ENCODE peak calls at places on chromosome 14, in eight cellular contexts. L is endodermal cell, T is adrenal gland, Z is esophagus squamous epithelium, M is kidney, A is heart right ventricle, O is uterus, F is colonic mucosa. I is an unnamed sample.

GRCh38 chr14:67514650-67515385 is 18.3 kb upstream of the PLEKHH1 start:
- DNase-seq in F (peak; percentile 52), O (peak; percentile 34), T (peak; percentile 58), A (peak; percentile 33), L (peak; percentile 77), M (peak; percentile 81), Z (no peak), I (no peak)

GRCh38 chr14:100339757-100340453 is 16.8 kb downstream of the SLC25A47 start:
- DNase-seq in M (no peak), Z (no peak), T (no peak), L (no peak), A (no peak), O (no peak), F (no peak), I (peak; percentile 20)

GRCh38 chr14:104551851-104552737 is 27.5 kb upstream of the C14orf180 start:
- DNase-seq in Z (no peak), M (peak; percentile 62), L (peak; percentile 39), A (no peak), T (no peak), O (no peak), F (no peak), I (no peak)

GRCh38 chr14:66752109-66752508 is 244.2 kb downstream of the GPHN start:
- DNase-seq in L (no peak), M (no peak), Z (no peak), O (no peak), F (no peak), T (no peak), A (no peak), I (no peak)

GRCh38 chr14:50821471-50822464 is 9.2 kb downstream of the NIN start:
- DNase-seq in O (no peak), Z (no peak), L (no peak), T (no peak), F (peak; percentile 23), M (no peak), A (peak; percentile 36), I (no peak)

GRCh38 chr14:50402965-50403364 is 6.3 kb upstream of the CDKL1 start:
- DNase-seq in T (no peak), M (no peak), L (no peak), O (no peak), A (no peak), F (no peak), Z (no peak), I (no peak)

GRCh38 chr14:33908540-33909223 is 42.2 kb downstream of the EGLN3 start:
- DNase-seq in L (no peak), M (no peak), T (no peak), O (no peak), F (peak; percentile 79), Z (no peak), A (no peak), I (no peak)

GRCh38 chr14:67623114-67623513 is 3.4 kb downstream of the ARG2 start:
- DNase-seq in L (no peak), O (no peak), Z (no peak), M (no peak), T (peak; percentile 25), F (no peak), A (no peak), I (no peak)

GRCh38 chr14:99131632-99132271 is 140.2 kb downstream of the BCL11B start:
- DNase-seq in L (peak; percentile 35), O (no peak), T (no peak), F (no peak), M (peak; percentile 56), A (no peak), Z (no peak), I (no peak)

GRCh38 chr14:32428149-32428548 is 99.1 kb downstream of the AKAP6 start:
- DNase-seq in O (no peak), Z (no peak), L (no peak), A (no peak), F (no peak), T (no peak), M (no peak), I (no peak)

GRCh38 chr14:77053046-77053841 is 24.7 kb upstream of the IRF2BPL start:
- DNase-seq in L (peak; percentile 95), A (peak; percentile 82), O (peak; percentile 77), M (peak; percentile 91), Z (no peak), T (peak; percentile 81), F (peak; percentile 72), I (peak; percentile 73)

GRCh38 chr14:64467131-64467530 is 1.8 kb downstream of the AKAP5 start:
- DNase-seq in T (no peak), A (no peak), F (no peak), O (no peak), M (no peak), L (no peak), Z (no peak), I (no peak)

GRCh38 chr14:39946796-39947195 is 514.6 kb upstream of the FBXO33 start:
- DNase-seq in O (no peak), T (no peak), M (no peak), L (peak; percentile 45), A (no peak), F (no peak), Z (no peak), I (no peak)

GRCh38 chr14:65791551-65791981 is 379.0 kb downstream of the FUT8 start:
- DNase-seq in L (peak; percentile 73), M (no peak), O (no peak), T (no peak), Z (peak; percentile 3), A (no peak), F (no peak), I (no peak)

GRCh38 chr14:63737582-63738006 is 9.7 kb upstream of the SGPP1 start:
- DNase-seq in M (no peak), O (no peak), Z (no peak), F (no peak), A (no peak), L (no peak), T (no peak), I (no peak)

GRCh38 chr14:92040431-92041040 is 677 bp upstream of the TRIP11 start:
- DNase-seq in M (no peak), O (no peak), T (peak; percentile 10), L (peak; percentile 58), A (no peak), Z (no peak), F (peak; percentile 59), I (no peak)

GRCh38 chr14:64195194-64195593 is 99.0 kb downstream of the ESR2 start:
- DNase-seq in Z (no peak), L (no peak), A (no peak), F (no peak), M (no peak), T (no peak), O (no peak), I (no peak)

GRCh38 chr14:70905316-70905715 is 1.9 kb upstream of the PCNX1 start:
- DNase-seq in F (peak; percentile 24), T (peak; percentile 68), M (no peak), L (no peak), O (peak; percentile 22), A (peak; percentile 65), Z (no peak), I (no peak)

GRCh38 chr14:45807187-45807586 is 554.2 kb upstream of the MIS18BP1 start:
- DNase-seq in L (no peak), F (no peak), T (no peak), M (no peak), A (no peak), Z (no peak), O (no peak), I (no peak)

GRCh38 chr14:73785336-73785833 is 66.2 kb upstream of the PTGR2 start:
- DNase-seq in O (peak; percentile 66), F (peak; percentile 65), A (no peak), L (peak; percentile 64), M (no peak), Z (no peak), T (peak; percentile 34), I (no peak)

GRCh38 chr14:73786632-73786941 is 65.0 kb upstream of the PTGR2 start:
- DNase-seq in O (no peak), L (peak; percentile 85), F (no peak), A (peak; percentile 62), T (peak; percentile 48), Z (no peak), M (peak; percentile 85), I (no peak)

GRCh38 chr14:73786942-73787759 is 64.5 kb upstream of the PTGR2 start:
- DNase-seq in L (peak; percentile 86), F (peak; percentile 66), A (peak; percentile 79), M (peak; percentile 91), Z (no peak), T (peak; percentile 73), O (peak; percentile 60), I (no peak)

GRCh38 chr14:73784988-73785313 is 66.7 kb upstream of the PTGR2 start:
- DNase-seq in T (no peak), L (no peak), M (no peak), A (no peak), Z (no peak), F (no peak), O (no peak), I (no peak)

GRCh38 chr14:73785834-73786631 is 65.6 kb upstream of the PTGR2 start:
- DNase-seq in A (peak; percentile 73), T (peak; percentile 89), M (peak; percentile 91), L (peak; percentile 79), Z (no peak), F (peak; percentile 84), O (peak; percentile 89), I (peak; percentile 54)
- TF ChIP-seq CTCF in A (no peak), T (peak; percentile 68), M (peak; percentile 18), L (peak; percentile 55), Z (peak; percentile 62), F (peak; percentile 25), O (no peak), I (no peak)

GRCh38 chr14:36662543-36663403 is 1.1 kb downstream of the PAX9 start:
- DNase-seq in A (no peak), L (peak; percentile 83), O (no peak), F (no peak), M (peak; percentile 67), T (no peak), Z (no peak), I (no peak)
- TF ChIP-seq CTCF in A (no peak), L (peak; percentile 56), O (no peak), F (no peak), M (no peak), T (no peak), Z (peak; percentile 11), I (no peak)

GRCh38 chr14:95433094-95433478 is 83.4 kb downstream of the SYNE3 start:
- DNase-seq in M (no peak), A (no peak), Z (no peak), L (no peak), O (no peak), T (no peak), F (no peak), I (no peak)
- TF ChIP-seq CTCF in M (no peak), A (no peak), Z (no peak), L (no peak), O (no peak), T (no peak), F (no peak), I (no peak)

DNA sequence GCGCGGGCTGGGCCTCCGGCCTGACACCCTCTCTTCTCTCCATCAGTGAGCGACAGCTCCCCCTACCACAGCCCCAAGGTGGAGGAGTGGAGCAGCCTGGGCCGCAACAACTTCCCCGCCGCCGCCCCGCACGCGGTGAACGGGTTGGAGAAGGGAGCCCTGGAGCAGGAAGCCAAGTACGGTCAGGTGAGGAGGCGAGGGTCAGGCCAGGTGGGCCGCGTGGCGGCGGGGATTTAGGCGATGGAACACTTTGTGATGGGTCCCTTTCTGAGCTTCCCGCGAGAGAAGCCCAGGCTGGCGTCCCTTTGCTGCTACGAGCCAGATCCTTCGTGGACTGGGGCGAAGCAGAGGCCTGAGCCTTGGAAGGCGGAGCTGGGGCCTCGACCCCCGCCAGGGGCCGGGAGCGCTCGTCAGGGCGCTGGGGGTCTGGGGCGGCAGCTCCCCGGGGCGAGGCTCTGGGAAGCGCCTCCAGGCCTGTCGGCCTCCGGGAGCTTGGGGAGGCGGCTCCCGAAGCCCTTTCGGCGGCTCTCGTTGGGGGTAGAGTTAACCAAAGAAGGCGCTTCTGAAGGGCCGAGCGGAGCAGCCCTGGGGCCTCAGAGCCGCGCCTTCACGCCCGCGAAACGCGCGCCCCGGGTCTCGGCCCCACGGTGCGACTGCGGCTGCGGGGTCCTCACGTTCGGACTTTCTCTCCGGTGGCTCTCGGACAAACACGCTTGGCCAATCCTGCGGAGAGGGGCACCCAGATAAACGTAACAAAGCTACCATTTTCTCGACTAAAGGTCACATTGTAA is 5.0 kb downstream of the PAX9 start:
- DNase-seq in A (no peak), M (peak; percentile 58), L (peak; percentile 90), T (no peak), O (no peak), Z (no peak), F (no peak), I (no peak)
- TF ChIP-seq CTCF in A (no peak), M (no peak), L (peak; percentile 58), T (no peak), O (no peak), Z (peak; percentile 8), F (no peak), I (no peak)

I was measured in omental fat pad.